ENCODE peak calls at places on chromosomes 2 and 18, in five cellular contexts. F is cardiac muscle cell, H is HFF-Myc, B is lower lobe of right lung, V is uterus. N is an unnamed sample.

GRCh38 chr2:73059106-73059505 is 12.4 kb downstream of the SFXN5 start:
- DNase-seq in F (no peak), H (no peak), B (no peak), V (no peak), N (no peak)

GRCh38 chr2:229501051-229501794 is 213.1 kb downstream of the DNER start:
- DNase-seq in F (no peak), H (no peak), B (no peak), V (no peak), N (peak)

GRCh38 chr2:195898505-195898904 is 170.1 kb downstream of the DNAH7 start:
- DNase-seq in F (peak), H (peak), B (peak), V (peak), N (peak)

GRCh38 chr2:23708771-23709170 is 218.2 kb downstream of the ATAD2B start:
- DNase-seq in F (no peak), H (no peak), B (no peak), V (no peak), N (no peak)

GRCh38 chr2:27953077-27953476 is 62.5 kb downstream of the BABAM2 start:
- DNase-seq in F (no peak), H (no peak), B (no peak), V (no peak), N (no peak)

GRCh38 chr2:215868886-215869285 is 144.5 kb downstream of the MREG start:
- DNase-seq in F (no peak), H (no peak), B (no peak), V (no peak), N (no peak)

GRCh38 chr2:88540346-88540745 is 86.9 kb downstream of the EIF2AK3 start:
- DNase-seq in F (peak), H (no peak), B (no peak), V (no peak), N (peak)

GRCh38 chr2:16218651-16219050 is 278.3 kb downstream of the MYCN start:
- DNase-seq in F (no peak), H (no peak), B (no peak), V (no peak), N (no peak)

GRCh38 chr2:205077159-205077558 is 531.9 kb downstream of the PARD3B start:
- DNase-seq in F (no peak), H (no peak), B (no peak), V (no peak), N (no peak)

GRCh38 chr2:210519594-210519993 is 36.8 kb upstream of the CPS1 start:
- DNase-seq in F (no peak), H (no peak), B (no peak), V (no peak), N (no peak)

GRCh38 chr2:8574196-8575010 is 107.5 kb upstream of the ID2 start:
- DNase-seq in F (no peak), H (no peak), B (no peak), V (no peak), N (no peak)

GRCh38 chr2:109129921-109130725 is 1.1 kb downstream of the SH3RF3 start:
- DNase-seq in F (peak), H (no peak), B (peak), V (no peak), N (peak)

GRCh38 chr18:73462092-73462491 is 594.3 kb upstream of the NETO1 start:
- DNase-seq in F (peak), H (peak), B (no peak), V (no peak), N (peak)

GRCh38 chr2:216520156-216520555 is 21.5 kb downstream of the RPL37A start:
- DNase-seq in F (peak), H (no peak), B (no peak), V (no peak), N (peak)

GRCh38 chr2:170823800-170824153 is 7.1 kb downstream of the GAD1 start:
- DNase-seq in F (no peak), H (no peak), B (no peak), V (no peak), N (no peak)

DNA sequence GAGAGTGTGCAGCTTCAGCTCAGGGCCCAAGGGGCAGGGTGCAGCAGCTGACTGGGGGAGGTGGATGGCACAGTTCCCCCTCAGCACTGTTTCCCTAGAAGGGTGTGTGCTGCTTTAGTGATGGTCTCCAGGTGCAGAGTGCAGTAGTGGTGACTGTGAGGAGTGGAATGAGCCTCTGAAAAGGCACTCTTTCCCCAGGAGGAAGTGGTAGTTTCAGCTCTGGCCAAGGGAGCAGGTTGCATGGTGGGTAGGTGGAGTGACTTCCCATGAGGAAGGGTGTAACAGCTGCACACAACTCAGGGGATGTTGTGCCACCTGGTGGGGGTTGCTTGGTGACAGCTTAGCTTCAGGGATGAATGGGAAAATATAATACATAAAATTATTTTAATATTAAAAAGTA is 251.5 kb upstream of the NXPH2 start:
- DNase-seq in F (peak), H (no peak), B (no peak), V (no peak), N (peak)
- TF ChIP-seq CTCF in F (peak), H (no peak), B (no peak), V (no peak), N (peak)

DNA sequence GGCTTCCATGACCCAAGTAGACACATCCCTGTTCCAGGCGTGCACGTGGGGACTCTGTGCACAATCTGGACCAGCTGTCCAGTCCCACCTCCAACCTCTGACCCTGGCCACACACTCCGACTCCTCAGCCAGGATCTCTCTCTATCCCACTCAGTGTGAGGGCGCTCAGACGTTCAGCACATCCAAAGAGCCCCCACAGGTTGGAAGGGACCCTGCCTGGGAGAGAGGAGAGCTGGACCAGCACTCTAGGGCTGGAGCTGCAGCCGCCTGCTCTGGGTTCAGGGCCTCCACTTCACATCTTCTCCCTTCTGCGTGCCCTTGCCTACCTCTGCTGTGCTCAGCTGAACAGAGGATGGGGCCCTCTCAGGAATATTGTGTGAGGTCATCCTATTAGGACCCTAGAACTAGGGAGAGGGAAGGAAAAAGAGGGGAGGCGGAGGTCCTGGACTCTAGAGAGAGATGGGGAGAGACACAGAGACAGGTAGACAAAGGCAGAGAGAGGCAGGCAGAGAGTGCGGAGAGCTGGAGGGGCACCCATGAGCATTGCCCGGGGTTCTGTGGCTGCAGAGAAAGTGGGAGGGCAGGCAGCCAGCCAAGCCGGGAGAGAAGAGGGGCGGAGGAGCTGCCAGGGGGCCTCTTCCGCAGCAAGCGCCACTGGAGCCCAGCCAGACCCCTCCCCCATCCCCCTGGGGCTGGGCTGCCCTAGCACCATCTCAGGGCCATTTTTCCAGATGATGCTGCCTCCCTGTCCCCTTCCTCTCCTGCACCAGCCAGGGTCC is 8.2 kb upstream of the TNS1 start:
- DNase-seq in F (peak), H (no peak), B (no peak), V (no peak), N (no peak)
- H3K4me3 ChIP-seq in F (peak), H (peak), B (peak), V (no peak), N (no peak)

GRCh38 chr2:192194866-192195547 is at the start of gene TMEFF2:
- DNase-seq in F (peak), H (no peak), B (peak), V (peak), N (peak)

GRCh38 chr2:192194065-192194865 is 468 bp downstream of the TMEFF2 start:
- DNase-seq in F (peak), H (no peak), B (peak), V (peak), N (peak)

GRCh38 chr2:192195548-192196418 is 1.1 kb upstream of the TMEFF2 start:
- DNase-seq in F (peak), H (no peak), B (peak), V (peak), N (peak)

GRCh38 chr2:192190474-192190873 is 4.3 kb downstream of the TMEFF2 start:
- DNase-seq in F (peak), H (no peak), B (no peak), V (no peak), N (peak)
- TF ChIP-seq CTCF in F (peak), H (peak), B (peak), V (no peak), N (peak)

DNA sequence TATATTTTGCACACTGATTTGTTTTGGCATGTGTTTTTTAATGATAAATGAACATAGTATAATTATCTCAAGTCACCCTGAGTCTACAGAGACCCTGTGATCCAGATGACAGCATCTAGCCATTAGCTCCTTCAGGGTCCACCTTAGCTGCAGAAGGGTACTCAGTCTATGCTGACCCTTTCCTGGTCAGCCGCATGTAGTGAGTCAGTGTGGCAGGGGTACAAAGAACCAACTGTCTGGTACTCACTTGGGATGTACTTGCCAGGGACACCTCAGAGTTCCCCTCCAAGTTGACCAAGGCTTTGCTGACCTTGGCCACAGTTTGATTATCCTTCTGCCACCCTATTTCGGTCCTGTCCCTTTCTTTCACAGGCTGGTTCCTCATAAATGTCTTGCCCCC is 369.5 kb downstream of the PLCL1 start:
- DNase-seq in F (no peak), H (no peak), B (no peak), V (no peak), N (no peak)
- H3K4me3 ChIP-seq in F (no peak), H (no peak), B (no peak), V (no peak), N (no peak)

DNA sequence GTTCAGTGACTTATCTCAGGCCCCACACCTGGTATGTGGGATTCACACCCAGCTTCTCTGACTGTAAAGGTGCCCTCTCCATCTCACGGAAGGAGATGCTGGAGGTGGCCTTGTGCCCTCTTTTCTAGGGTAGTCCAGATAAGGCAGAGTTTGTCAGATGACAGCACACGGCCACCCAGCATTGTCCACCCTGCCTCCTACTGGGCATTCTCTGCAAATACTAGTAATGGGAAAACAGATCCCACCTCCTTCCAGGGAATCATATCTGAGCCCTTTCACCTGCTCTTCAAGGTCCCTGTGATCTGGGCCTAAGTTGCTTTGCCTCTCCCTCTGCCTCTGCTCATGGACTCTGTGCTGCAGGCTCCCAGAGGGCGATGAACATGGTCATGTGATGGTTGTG is 214.7 kb downstream of the CLIP4 start:
- DNase-seq in F (no peak), H (no peak), B (no peak), V (no peak), N (no peak)
- TF ChIP-seq CTCF in F (peak), H (peak), B (peak), V (no peak), N (peak)

GRCh38 chr2:173750332-173750731 is 214.8 kb downstream of the SP3 start:
- DNase-seq in F (peak), H (no peak), B (no peak), V (no peak), N (peak)
- H3K4me3 ChIP-seq in F (no peak), H (no peak), B (no peak), V (no peak), N (no peak)

DNA sequence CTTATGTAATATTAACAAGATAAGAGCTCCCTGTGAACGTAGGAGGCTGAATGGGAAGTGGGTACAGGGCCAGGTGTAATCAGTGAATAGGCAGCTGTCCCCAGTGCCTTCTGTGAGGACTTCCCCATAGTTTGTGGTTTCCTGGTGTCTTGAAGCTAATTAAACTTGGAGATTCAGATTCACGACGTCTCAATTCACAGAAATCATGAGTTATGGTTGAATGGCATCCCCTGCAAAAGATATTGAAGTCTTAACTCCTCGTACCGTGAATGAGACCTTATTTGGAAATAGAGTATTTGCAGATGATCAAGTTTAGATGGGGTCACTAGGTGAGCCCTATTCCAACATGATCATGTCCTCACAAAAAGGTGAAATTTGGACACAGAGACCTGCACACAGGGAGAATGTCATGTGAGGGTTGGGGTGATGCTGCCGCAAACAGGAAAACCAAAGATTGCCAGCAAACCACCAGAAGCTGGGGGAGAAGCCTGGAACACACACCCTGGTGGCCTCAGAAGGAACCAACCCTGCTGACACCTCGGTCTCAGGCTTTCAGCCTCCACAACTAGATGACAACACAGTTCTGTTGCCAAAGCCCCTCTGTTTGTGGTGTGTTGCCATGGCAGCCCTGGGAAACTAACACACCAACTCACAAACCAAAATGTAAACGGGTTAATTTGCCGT is 13.2 kb downstream of the ARL4C start:
- DNase-seq in F (peak), H (no peak), B (peak), V (no peak), N (no peak)
- TF ChIP-seq CTCF in F (peak), H (peak), B (peak), V (no peak), N (peak)

GRCh38 chr18:11752116-11752911 is 63.2 kb downstream of the GNAL start:
- DNase-seq in F (peak), H (no peak), B (no peak), V (no peak), N (peak)

GRCh38 chr18:11759456-11759855 is 70.4 kb downstream of the GNAL start:
- DNase-seq in F (no peak), H (no peak), B (no peak), V (no peak), N (no peak)

GRCh38 chr18:11761553-11761952 is 72.5 kb downstream of the GNAL start:
- DNase-seq in F (no peak), H (no peak), B (no peak), V (no peak), N (peak)

GRCh38 chr18:11760498-11761158 is 71.6 kb downstream of the GNAL start:
- DNase-seq in F (no peak), H (no peak), B (no peak), V (no peak), N (no peak)

DNA sequence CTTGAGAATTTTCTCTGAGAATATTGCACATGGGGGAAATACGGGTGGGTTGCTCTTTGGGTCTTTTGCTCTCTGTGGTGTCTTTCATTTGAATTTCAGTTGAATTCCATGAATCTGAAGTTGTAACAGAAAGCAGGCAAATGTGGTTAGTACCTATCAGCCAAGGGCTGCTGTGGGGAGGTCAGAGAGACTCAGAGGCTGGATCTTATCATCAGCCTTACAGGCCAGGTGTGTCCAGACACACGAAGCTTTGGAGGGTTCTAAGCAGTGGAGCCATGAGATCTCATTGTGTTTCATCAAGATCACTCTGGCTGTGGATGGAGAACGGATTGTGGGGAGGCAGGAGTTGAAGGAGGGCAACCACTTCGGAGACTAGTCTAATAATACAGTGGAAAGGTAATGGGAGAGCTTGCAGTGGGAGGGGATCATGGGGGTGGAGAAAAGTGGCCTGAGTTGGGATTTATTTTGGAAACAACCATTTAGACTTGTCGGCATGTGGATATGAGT is 68.1 kb downstream of the GNAL start:
- DNase-seq in F (no peak), H (no peak), B (no peak), V (no peak), N (no peak)
- H3K4me3 ChIP-seq in F (no peak), H (no peak), B (no peak), V (no peak), N (no peak)

GRCh38 chr18:7038330-7038846 is 79.2 kb downstream of the LAMA1 start:
- DNase-seq in F (peak), H (peak), B (peak), V (peak), N (peak)
- TF ChIP-seq CTCF in F (peak), H (peak), B (peak), V (peak), N (peak)

GRCh38 chr2:223621901-223622300 is 19.7 kb upstream of the SCG2 start:
- DNase-seq in F (no peak), H (no peak), B (no peak), V (no peak), N (peak)

GRCh38 chr2:223625652-223626051 is 23.5 kb upstream of the SCG2 start:
- DNase-seq in F (no peak), H (no peak), B (no peak), V (no peak), N (no peak)

GRCh38 chr2:223626713-223627112 is 24.6 kb upstream of the SCG2 start:
- DNase-seq in F (peak), H (no peak), B (no peak), V (no peak), N (peak)
- H3K4me3 ChIP-seq in F (no peak), H (no peak), B (no peak), V (no peak), N (no peak)

N was measured in choroid plexus epithelial cell.